ENCODE peak calls at places on chromosomes 2 and 18, in eight cellular contexts. Z, N, C, V, P, M, E and R are unnamed samples.

GRCh38 chr2:118667964-118668363 is 179.5 kb downstream of the EN1 start:
- DNase-seq in Z (peak), N (no peak), C (no peak), V (no peak), P (no peak), M (peak), E (no peak), R (peak)

GRCh38 chr2:184041077-184041476 is 557.3 kb upstream of the ZNF804A start:
- DNase-seq in Z (peak), N (no peak), C (no peak), V (no peak), P (no peak), M (peak), E (no peak), R (no peak)

GRCh38 chr2:231050018-231050901 is 6.4 kb upstream of the PSMD1 start:
- DNase-seq in Z (no peak), N (peak), C (no peak), V (no peak), P (no peak), M (no peak), E (no peak), R (no peak)

GRCh38 chr2:96702098-96702785 is 37.6 kb downstream of the LMAN2L start:
- DNase-seq in Z (no peak), N (no peak), C (no peak), V (no peak), P (no peak), M (no peak), E (no peak), R (no peak)

GRCh38 chr2:182133195-182133891 is 147.7 kb downstream of the PPP1R1C start:
- DNase-seq in Z (peak), N (no peak), C (no peak), V (no peak), P (no peak), M (no peak), E (no peak), R (no peak)

GRCh38 chr18:54957987-54958386 is 1.3 kb downstream of the CCDC68 start:
- DNase-seq in Z (peak), N (no peak), C (no peak), V (no peak), P (no peak), M (peak), E (no peak), R (peak)

GRCh38 chr2:241482556-241482955 is 25.8 kb downstream of the STK25 start:
- DNase-seq in Z (no peak), N (no peak), C (no peak), V (no peak), P (no peak), M (no peak), E (no peak), R (no peak)

GRCh38 chr18:48946329-48946835 is 4.4 kb downstream of the SMAD7 start:
- DNase-seq in Z (peak), N (no peak), C (no peak), V (peak), P (no peak), M (peak), E (no peak), R (no peak)

GRCh38 chr2:72278046-72278445 is 130.4 kb upstream of the CYP26B1 start:
- DNase-seq in Z (peak), N (no peak), C (no peak), V (no peak), P (no peak), M (peak), E (no peak), R (peak)

GRCh38 chr18:79763407-79763806 is 34.3 kb upstream of the KCNG2 start:
- DNase-seq in Z (no peak), N (no peak), C (no peak), V (no peak), P (no peak), M (no peak), E (no peak), R (no peak)

GRCh38 chr2:218196974-218197373 is 20.0 kb upstream of the ARPC2 start:
- DNase-seq in Z (no peak), N (no peak), C (no peak), V (no peak), P (no peak), M (no peak), E (no peak), R (no peak)

GRCh38 chr2:170770304-170771048 is at the start of gene ERICH2:
- DNase-seq in Z (peak), N (peak), C (peak), V (peak), P (peak), M (peak), E (peak), R (peak)

GRCh38 chr18:417495-417894 is 83.0 kb downstream of the COLEC12 start:
- DNase-seq in Z (no peak), N (no peak), C (no peak), V (no peak), P (no peak), M (peak), E (no peak), R (no peak)

GRCh38 chr18:49185636-49186035 is 234.9 kb upstream of the SMAD7 start:
- DNase-seq in Z (peak), N (no peak), C (no peak), V (no peak), P (no peak), M (peak), E (no peak), R (no peak)

GRCh38 chr18:61628085-61628484 is 264.7 kb downstream of the RNF152 start:
- DNase-seq in Z (peak), N (no peak), C (no peak), V (no peak), P (no peak), M (peak), E (no peak), R (no peak)

GRCh38 chr2:24301599-24301998 is 58.7 kb downstream of the ITSN2 start:
- DNase-seq in Z (no peak), N (no peak), C (no peak), V (no peak), P (no peak), M (no peak), E (no peak), R (no peak)

GRCh38 chr2:236261452-236261851 is 2.8 kb downstream of the ASB18 start:
- DNase-seq in Z (peak), N (no peak), C (no peak), V (no peak), P (no peak), M (no peak), E (no peak), R (no peak)

GRCh38 chr18:61738488-61738887 is 154.3 kb downstream of the RNF152 start:
- DNase-seq in Z (peak), N (no peak), C (no peak), V (no peak), P (no peak), M (peak), E (no peak), R (no peak)

GRCh38 chr2:8819194-8819593 is 18.2 kb downstream of the KIDINS220 start:
- DNase-seq in Z (peak), N (no peak), C (no peak), V (no peak), P (no peak), M (peak), E (no peak), R (no peak)

GRCh38 chr2:229714736-229715541 is 584 bp upstream of the DNER start:
- DNase-seq in Z (peak), N (peak), C (no peak), V (peak), P (no peak), M (peak), E (no peak), R (peak)

GRCh38 chr2:10462178-10463083 is 14.3 kb upstream of the ODC1 start:
- DNase-seq in Z (no peak), N (no peak), C (no peak), V (no peak), P (no peak), M (no peak), E (no peak), R (no peak)

GRCh38 chr2:10339647-10340592 is 37.2 kb downstream of the HPCAL1 start:
- DNase-seq in Z (no peak), N (no peak), C (no peak), V (no peak), P (no peak), M (no peak), E (no peak), R (no peak)

GRCh38 chr2:43220982-43221659 is 5.3 kb downstream of the ZFP36L2 start:
- DNase-seq in Z (peak), N (peak), C (peak), V (peak), P (no peak), M (peak), E (no peak), R (peak)

GRCh38 chr2:11993749-11994148 is 247.3 kb downstream of the LPIN1 start:
- DNase-seq in Z (no peak), N (no peak), C (no peak), V (no peak), P (no peak), M (no peak), E (no peak), R (no peak)

GRCh38 chr2:241546771-241547498 is 11.6 kb upstream of the BOK start:
- DNase-seq in Z (peak), N (no peak), C (no peak), V (no peak), P (no peak), M (peak), E (no peak), R (peak)

GRCh38 chr18:78758496-78758895 is 221.1 kb upstream of the SALL3 start:
- DNase-seq in Z (no peak), N (peak), C (no peak), V (no peak), P (no peak), M (no peak), E (no peak), R (no peak)

GRCh38 chr18:79133724-79134123 is 64.5 kb downstream of the ATP9B start:
- DNase-seq in Z (no peak), N (no peak), C (no peak), V (peak), P (no peak), M (no peak), E (no peak), R (no peak)

GRCh38 chr18:13527256-13527655 is 199.1 kb downstream of the FAM210A start:
- DNase-seq in Z (no peak), N (no peak), C (no peak), V (no peak), P (no peak), M (no peak), E (no peak), R (no peak)
- H3K4me3 ChIP-seq in Z (no peak), N (no peak), C (no peak), V (no peak), P (no peak), M (no peak), E (no peak), R (no peak)

DNA sequence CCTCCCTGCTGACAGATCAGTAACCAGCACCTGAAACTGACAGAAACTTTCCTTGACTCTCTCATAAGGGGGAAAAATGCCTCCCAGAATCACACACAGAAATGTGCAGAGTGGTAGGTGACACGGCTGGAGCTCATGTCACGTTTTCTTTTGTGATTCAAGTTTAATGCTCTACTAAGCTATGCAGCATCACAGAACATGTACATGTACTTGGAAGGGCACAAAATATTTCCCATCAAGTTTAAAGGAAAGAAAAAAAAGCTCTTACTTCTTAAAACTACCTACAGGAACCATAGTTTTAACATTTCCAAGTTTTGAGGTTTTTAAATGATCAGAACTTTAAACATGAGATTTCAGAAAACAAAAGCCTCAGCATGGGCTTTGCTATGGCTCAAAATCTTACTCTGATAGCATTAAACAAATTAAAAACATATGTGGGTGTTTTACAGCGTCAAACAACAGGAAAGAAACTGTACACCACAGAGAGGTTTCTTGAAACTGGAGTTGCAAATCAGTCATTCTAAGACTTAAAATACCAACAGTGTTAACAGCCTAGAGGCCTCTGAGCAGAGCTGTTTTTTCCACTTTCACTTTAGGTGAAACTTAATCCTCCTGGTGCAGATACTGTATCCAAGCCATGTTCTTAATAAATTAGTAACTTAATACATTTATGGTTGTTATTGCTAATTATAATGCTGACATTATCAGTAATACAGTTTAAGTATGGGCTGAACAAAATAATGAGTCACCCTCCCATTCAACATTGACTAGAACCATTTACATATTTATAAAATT is 30.1 kb downstream of the MBP start:
- DNase-seq in Z (peak), N (no peak), C (no peak), V (no peak), P (peak), M (peak), E (no peak), R (peak)
- H3K4me3 ChIP-seq in Z (peak), N (no peak), C (peak), V (no peak), P (peak), M (peak), E (no peak), R (peak)

GRCh38 chr2:102418421-102418961 is 4.5 kb upstream of the IL18RAP start:
- DNase-seq in Z (peak), N (no peak), C (no peak), V (no peak), P (peak), M (peak), E (no peak), R (no peak)
- H3K4me3 ChIP-seq in Z (no peak), N (no peak), C (peak), V (no peak), P (no peak), M (no peak), E (no peak), R (no peak)

DNA sequence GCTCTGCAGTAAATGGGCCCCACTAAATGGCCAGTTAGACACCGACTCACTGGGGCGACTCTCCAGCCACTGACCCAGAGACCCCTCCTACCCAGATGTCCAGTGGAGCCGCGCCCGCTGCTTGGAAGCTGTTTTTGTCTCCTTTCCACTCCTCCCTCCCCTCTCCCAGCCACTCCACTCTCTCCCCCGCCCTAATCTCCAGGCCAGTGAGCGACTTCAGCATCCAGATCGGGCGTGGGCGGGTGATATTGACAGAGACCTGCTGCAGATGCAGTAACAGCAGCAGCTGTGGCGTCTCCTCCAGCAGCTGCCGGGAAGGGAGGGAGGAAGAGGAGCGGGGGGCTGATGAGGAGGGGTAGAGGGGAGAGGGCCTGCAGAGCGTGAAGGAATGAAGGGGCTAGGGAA is at the start of gene SCN7A:
- DNase-seq in Z (peak), N (peak), C (no peak), V (peak), P (no peak), M (peak), E (peak), R (peak)
- H3K4me3 ChIP-seq in Z (peak), N (no peak), C (no peak), V (peak), P (no peak), M (peak), E (peak), R (peak)

GRCh38 chr2:16509042-16509441 is 156.6 kb downstream of the CYRIA start:
- DNase-seq in Z (no peak), N (no peak), C (no peak), V (no peak), P (no peak), M (no peak), E (no peak), R (no peak)

GRCh38 chr2:16506366-16506765 is 159.3 kb downstream of the CYRIA start:
- DNase-seq in Z (no peak), N (no peak), C (no peak), V (no peak), P (no peak), M (no peak), E (no peak), R (no peak)

GRCh38 chr2:16507655-16508054 is 158.0 kb downstream of the CYRIA start:
- DNase-seq in Z (no peak), N (no peak), C (no peak), V (no peak), P (no peak), M (no peak), E (no peak), R (no peak)

GRCh38 chr2:16511041-16511440 is 154.6 kb downstream of the CYRIA start:
- DNase-seq in Z (no peak), N (no peak), C (no peak), V (no peak), P (no peak), M (no peak), E (no peak), R (no peak)

GRCh38 chr2:16508061-16508851 is 157.4 kb downstream of the CYRIA start:
- DNase-seq in Z (peak), N (peak), C (no peak), V (no peak), P (peak), M (peak), E (peak), R (no peak)
- H3K4me3 ChIP-seq in Z (no peak), N (peak), C (no peak), V (no peak), P (peak), M (no peak), E (peak), R (peak)

GRCh38 chr2:120735750-120736170 is at the start of gene GLI2:
- DNase-seq in Z (peak), N (peak), C (no peak), V (peak), P (peak), M (peak), E (no peak), R (no peak)
- H3K4me3 ChIP-seq in Z (peak), N (peak), C (peak), V (peak), P (peak), M (peak), E (peak), R (peak)

GRCh38 chr2:44936715-44937687 is 4.5 kb upstream of the SIX3 start:
- DNase-seq in Z (no peak), N (no peak), C (no peak), V (no peak), P (no peak), M (no peak), E (no peak), R (no peak)
- H3K4me3 ChIP-seq in Z (no peak), N (no peak), C (no peak), V (no peak), P (no peak), M (no peak), E (peak), R (no peak)

GRCh38 chr2:63699549-63699839 is 110.7 kb downstream of the MDH1 start:
- DNase-seq in Z (peak), N (no peak), C (no peak), V (no peak), P (no peak), M (no peak), E (no peak), R (no peak)
- H3K4me3 ChIP-seq in Z (no peak), N (no peak), C (no peak), V (no peak), P (no peak), M (no peak), E (no peak), R (no peak)

GRCh38 chr2:70672990-70673647 is 94.9 kb downstream of the ADD2 start:
- DNase-seq in Z (no peak), N (no peak), C (no peak), V (no peak), P (no peak), M (no peak), E (no peak), R (no peak)
- H3K4me3 ChIP-seq in Z (no peak), N (no peak), C (no peak), V (no peak), P (no peak), M (no peak), E (no peak), R (no peak)

GRCh38 chr2:219628235-219628985 is 980 bp downstream of the SLC4A3 start:
- DNase-seq in Z (no peak), N (no peak), C (no peak), V (peak), P (no peak), M (no peak), E (no peak), R (no peak)

GRCh38 chr2:219625179-219625578 is 2.3 kb upstream of the SLC4A3 start:
- DNase-seq in Z (no peak), N (no peak), C (no peak), V (no peak), P (no peak), M (no peak), E (no peak), R (no peak)

GRCh38 chr2:219624565-219624964 is 2.9 kb upstream of the SLC4A3 start:
- DNase-seq in Z (no peak), N (no peak), C (no peak), V (no peak), P (no peak), M (no peak), E (no peak), R (no peak)

GRCh38 chr2:219627105-219628100 is at the start of gene SLC4A3:
- DNase-seq in Z (peak), N (no peak), C (no peak), V (no peak), P (no peak), M (peak), E (no peak), R (no peak)

DNA sequence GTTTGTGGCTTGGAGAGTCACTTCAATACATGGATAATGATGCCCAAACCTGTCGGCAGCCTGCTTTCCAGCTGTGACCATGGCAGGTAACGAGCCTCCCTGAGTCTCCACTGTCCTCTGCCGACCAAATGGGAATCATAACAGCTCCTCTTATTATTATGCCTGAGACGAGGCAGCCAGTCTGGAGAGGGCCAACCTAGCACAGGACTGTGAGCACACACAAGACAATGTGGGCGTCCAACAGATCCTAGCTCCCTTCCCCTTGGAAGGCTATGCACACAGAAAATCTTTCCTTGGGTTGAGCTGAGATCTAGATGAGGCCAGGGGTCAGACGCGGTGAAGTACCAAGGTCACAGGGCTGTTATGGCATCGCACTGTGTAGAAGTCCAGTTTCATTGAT is 890 bp upstream of the SLC4A3 start:
- DNase-seq in Z (no peak), N (no peak), C (no peak), V (peak), P (no peak), M (no peak), E (no peak), R (no peak)
- H3K4me3 ChIP-seq in Z (no peak), N (no peak), C (no peak), V (no peak), P (no peak), M (no peak), E (no peak), R (no peak)